ENCODE peak calls at places on chromosomes 2 and 18, in four cellular contexts. One of them, this sample, is unnamed.

GRCh38 chr18:77024476-77024875 is 108.1 kb downstream of the MBP start:
- DNase-seq in GM12891: no peak
- DNase-seq in K562: no peak
- DNase-seq in GM12878: no peak
- DNase-seq in this sample: no peak

GRCh38 chr2:207823865-207824264 is 54.2 kb upstream of the FZD5 start:
- DNase-seq in GM12891: no peak
- DNase-seq in K562: no peak
- DNase-seq in GM12878: no peak
- DNase-seq in this sample: no peak

GRCh38 chr2:36672199-36672598 is 24.3 kb upstream of the VIT start:
- DNase-seq in GM12891: no peak
- DNase-seq in K562: no peak
- DNase-seq in GM12878: no peak
- DNase-seq in this sample: no peak

GRCh38 chr18:79789901-79790885 is 7.5 kb upstream of the KCNG2 start:
- DNase-seq in GM12891: no peak
- DNase-seq in K562: no peak
- DNase-seq in GM12878: no peak
- DNase-seq in this sample: no peak

GRCh38 chr2:28624798-28625701 is 126.6 kb upstream of the PPP1CB start:
- DNase-seq in GM12891: peak
- DNase-seq in K562: no peak
- DNase-seq in GM12878: peak
- DNase-seq in this sample: peak

GRCh38 chr2:174486614-174487535 is at the start of gene GPR155:
- DNase-seq in GM12891: peak
- DNase-seq in K562: peak
- DNase-seq in GM12878: peak
- DNase-seq in this sample: peak

GRCh38 chr18:42429208-42429607 is 474.2 kb downstream of the PIK3C3 start:
- DNase-seq in GM12891: no peak
- DNase-seq in K562: no peak
- DNase-seq in GM12878: no peak
- DNase-seq in this sample: no peak

GRCh38 chr18:22210331-22210754 is 41.0 kb downstream of the GATA6 start:
- DNase-seq in GM12891: no peak
- DNase-seq in K562: no peak
- DNase-seq in GM12878: no peak
- DNase-seq in this sample: no peak

GRCh38 chr2:223700221-223700620 is 98.1 kb upstream of the SCG2 start:
- DNase-seq in GM12891: no peak
- DNase-seq in K562: no peak
- DNase-seq in GM12878: no peak
- DNase-seq in this sample: no peak

GRCh38 chr2:119462574-119462973 is 30.9 kb downstream of the TMEM37 start:
- DNase-seq in GM12891: no peak
- DNase-seq in K562: no peak
- DNase-seq in GM12878: no peak
- DNase-seq in this sample: no peak

GRCh38 chr2:179636995-179637394 is 224.4 kb downstream of the ZNF385B start:
- DNase-seq in GM12891: no peak
- DNase-seq in K562: no peak
- DNase-seq in GM12878: no peak
- DNase-seq in this sample: no peak

GRCh38 chr2:46914578-46915230 is 902 bp downstream of the MCFD2 start:
- DNase-seq in GM12891: no peak
- DNase-seq in K562: peak
- DNase-seq in GM12878: no peak
- DNase-seq in this sample: no peak

GRCh38 chr2:34099377-34099776 is 500.3 kb upstream of the FAM98A start:
- DNase-seq in GM12891: no peak
- DNase-seq in K562: no peak
- DNase-seq in GM12878: no peak
- DNase-seq in this sample: no peak

GRCh38 chr2:174836345-174836999 is 72.2 kb upstream of the CHRNA1 start:
- DNase-seq in GM12891: no peak
- DNase-seq in K562: no peak
- DNase-seq in GM12878: no peak
- DNase-seq in this sample: no peak

GRCh38 chr18:28147674-28148171 is 29.2 kb downstream of the CDH2 start:
- DNase-seq in GM12891: no peak
- DNase-seq in K562: no peak
- DNase-seq in GM12878: no peak
- DNase-seq in this sample: no peak

GRCh38 chr2:51000849-51001617 is 30.9 kb downstream of the NRXN1 start:
- DNase-seq in GM12891: no peak
- DNase-seq in K562: no peak
- DNase-seq in GM12878: no peak
- DNase-seq in this sample: no peak

GRCh38 chr2:3635171-3636008 is 22.6 kb upstream of the ALLC start:
- DNase-seq in GM12891: no peak
- DNase-seq in K562: no peak
- DNase-seq in GM12878: no peak
- DNase-seq in this sample: no peak

GRCh38 chr2:10883066-10883465 is 28.7 kb upstream of the KCNF1 start:
- DNase-seq in GM12891: no peak
- DNase-seq in K562: no peak
- DNase-seq in GM12878: no peak
- DNase-seq in this sample: no peak

GRCh38 chr18:23684515-23685197 is 4.6 kb upstream of the LAMA3 start:
- DNase-seq in GM12891: no peak
- DNase-seq in K562: no peak
- DNase-seq in GM12878: no peak
- DNase-seq in this sample: no peak

GRCh38 chr2:36663851-36664715 is 32.4 kb upstream of the VIT start:
- DNase-seq in GM12891: no peak
- DNase-seq in K562: peak
- DNase-seq in GM12878: no peak
- DNase-seq in this sample: no peak

GRCh38 chr2:16239296-16239850 is 299.0 kb downstream of the MYCN start:
- DNase-seq in GM12891: no peak
- DNase-seq in K562: no peak
- DNase-seq in GM12878: no peak
- DNase-seq in this sample: no peak

GRCh38 chr2:72778410-72778809 is 47.4 kb downstream of the EXOC6B start:
- DNase-seq in GM12891: no peak
- DNase-seq in K562: no peak
- DNase-seq in GM12878: no peak
- DNase-seq in this sample: no peak

GRCh38 chr2:17918789-17919188 is 40.3 kb downstream of the KCNS3 start:
- DNase-seq in GM12891: no peak
- DNase-seq in K562: no peak
- DNase-seq in GM12878: no peak
- DNase-seq in this sample: no peak

GRCh38 chr18:46321954-46322353 is 217.8 kb downstream of the HAUS1 start:
- DNase-seq in GM12891: no peak
- DNase-seq in K562: no peak
- DNase-seq in GM12878: no peak
- DNase-seq in this sample: no peak

GRCh38 chr2:54967269-54967668 is 83.0 kb downstream of the RTN4 start:
- DNase-seq in GM12891: no peak
- DNase-seq in K562: no peak
- DNase-seq in GM12878: no peak
- DNase-seq in this sample: no peak

GRCh38 chr2:42812899-42813479 is 20.6 kb upstream of the HAAO start:
- DNase-seq in GM12891: no peak
- DNase-seq in K562: no peak
- DNase-seq in GM12878: no peak
- DNase-seq in this sample: no peak

GRCh38 chr2:19611491-19612332 is 253.3 kb upstream of the OSR1 start:
- DNase-seq in GM12891: no peak
- DNase-seq in K562: no peak
- DNase-seq in GM12878: no peak
- DNase-seq in this sample: no peak

GRCh38 chr18:48033770-48034650 is 103.6 kb upstream of the SMAD2 start:
- DNase-seq in GM12891: no peak
- DNase-seq in K562: no peak
- DNase-seq in GM12878: no peak
- DNase-seq in this sample: no peak

GRCh38 chr2:96927420-96928171 is 57.7 kb upstream of the SEMA4C start:
- DNase-seq in GM12891: no peak
- DNase-seq in K562: no peak
- DNase-seq in GM12878: no peak
- DNase-seq in this sample: no peak

DNA sequence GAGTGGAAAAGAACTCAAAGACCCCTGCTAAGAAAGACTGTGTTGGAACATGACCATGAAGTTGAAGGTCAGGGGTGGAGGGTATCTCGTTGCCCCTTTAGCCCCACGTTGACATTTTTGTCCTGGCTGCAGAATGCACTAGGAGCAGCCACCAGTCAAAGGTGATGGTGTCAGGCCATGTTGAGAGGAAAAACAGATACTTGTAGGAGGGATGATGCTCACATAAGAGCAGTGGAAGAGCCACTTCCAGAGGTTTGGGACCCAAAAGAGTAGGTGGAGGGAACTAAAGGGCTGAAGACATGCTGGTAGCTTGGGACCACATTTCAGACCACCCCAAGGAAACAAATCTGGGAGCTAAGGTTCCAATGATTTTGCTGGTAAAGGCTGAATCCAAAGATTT is 159.0 kb downstream of the MYO3B start:
- DNase-seq in GM12891: no peak
- DNase-seq in K562: no peak
- DNase-seq in GM12878: no peak
- DNase-seq in this sample: no peak
- TF ChIP-seq POLR2AphosphoS5 in GM12891: no peak
- TF ChIP-seq POLR2AphosphoS5 in K562: no peak
- TF ChIP-seq POLR2AphosphoS5 in GM12878: no peak
- TF ChIP-seq POLR2AphosphoS5 in this sample: no peak

GRCh38 chr2:169964740-169965139 is 137.5 kb downstream of the UBR3 start:
- DNase-seq in GM12891: no peak
- DNase-seq in K562: no peak
- DNase-seq in GM12878: no peak
- DNase-seq in this sample: no peak
- TF ChIP-seq SPI1 in GM12891: no peak
- TF ChIP-seq SPI1 in K562: no peak
- TF ChIP-seq SPI1 in GM12878: no peak
- TF ChIP-seq SPI1 in this sample: no peak

DNA sequence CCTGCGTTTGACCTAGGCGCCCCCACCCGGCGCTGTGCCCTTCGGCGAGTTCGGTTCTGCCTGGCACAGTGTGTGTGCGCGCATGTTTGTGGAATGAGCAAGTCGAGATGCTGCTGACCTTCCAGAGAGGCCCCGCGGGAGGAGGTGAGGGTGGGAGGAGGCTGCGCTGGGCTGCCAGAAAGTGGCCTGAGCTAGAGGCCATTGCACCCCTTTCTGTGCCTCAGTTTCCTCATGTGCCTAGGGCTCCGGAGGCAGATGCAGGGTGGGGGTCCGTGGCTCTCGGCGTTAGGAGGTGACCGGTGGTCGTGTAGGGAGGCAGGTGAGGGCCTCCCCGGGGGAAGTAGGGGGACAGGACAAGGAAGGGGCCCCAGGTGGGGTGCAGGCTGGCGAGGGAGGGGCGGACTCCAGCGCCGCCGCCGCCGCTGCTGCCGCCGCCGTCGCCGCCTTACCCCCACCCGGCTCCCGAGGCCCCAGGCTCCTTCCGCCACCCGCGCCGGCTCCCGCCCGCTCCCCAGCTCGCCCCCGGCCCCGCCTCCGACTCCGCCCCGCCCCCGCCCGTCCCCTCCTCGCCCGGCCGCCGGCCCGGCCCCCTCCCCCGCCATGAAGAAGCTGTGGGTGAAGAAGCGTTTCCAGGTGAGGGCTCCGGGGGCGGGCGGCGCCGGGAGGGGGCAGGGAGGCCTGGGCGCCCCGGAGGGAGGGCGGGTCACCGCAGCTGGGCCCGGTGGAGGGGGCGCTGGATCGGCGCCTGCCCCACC is 7.0 kb downstream of the SPEG start:
- DNase-seq in GM12891: peak
- DNase-seq in K562: peak
- DNase-seq in GM12878: no peak
- DNase-seq in this sample: no peak
- TF ChIP-seq POLR2AphosphoS5 in GM12891: no peak
- TF ChIP-seq POLR2AphosphoS5 in K562: no peak
- TF ChIP-seq POLR2AphosphoS5 in GM12878: no peak
- TF ChIP-seq POLR2AphosphoS5 in this sample: no peak

DNA sequence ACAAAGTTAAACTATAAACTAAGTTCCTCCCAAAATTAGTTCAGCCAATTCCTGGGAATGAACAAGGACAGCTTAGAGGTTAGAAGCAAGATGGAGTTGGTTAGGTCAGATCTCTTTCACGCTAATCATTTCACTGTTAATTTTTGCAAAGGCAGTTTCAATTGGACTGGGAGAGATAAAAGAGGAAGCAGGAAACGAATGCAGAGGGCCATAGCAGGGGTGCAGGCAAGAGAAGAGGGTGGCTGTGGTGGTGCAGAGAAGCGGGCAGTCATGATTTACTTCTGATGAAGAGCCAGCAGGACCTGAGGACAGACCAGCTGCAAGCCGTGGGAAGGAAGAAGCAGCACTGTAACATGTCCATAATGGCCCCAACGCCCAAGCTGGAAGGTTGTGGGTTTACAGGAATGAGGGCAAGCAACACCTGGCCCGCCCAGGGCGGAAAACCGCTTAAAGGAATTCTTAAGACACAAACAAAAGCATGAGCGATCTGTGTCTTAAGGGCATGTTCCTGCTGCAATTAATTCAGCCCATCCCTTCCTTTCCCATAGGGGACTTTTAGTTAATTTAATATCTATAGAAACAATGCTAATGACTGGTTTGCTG is 4.1 kb upstream of the RMP24 start:
- DNase-seq in GM12891: no peak
- DNase-seq in K562: no peak
- DNase-seq in GM12878: no peak
- DNase-seq in this sample: no peak
- TF ChIP-seq SPI1 in GM12891: peak
- TF ChIP-seq SPI1 in K562: peak
- TF ChIP-seq SPI1 in GM12878: peak
- TF ChIP-seq SPI1 in this sample: peak

DNA sequence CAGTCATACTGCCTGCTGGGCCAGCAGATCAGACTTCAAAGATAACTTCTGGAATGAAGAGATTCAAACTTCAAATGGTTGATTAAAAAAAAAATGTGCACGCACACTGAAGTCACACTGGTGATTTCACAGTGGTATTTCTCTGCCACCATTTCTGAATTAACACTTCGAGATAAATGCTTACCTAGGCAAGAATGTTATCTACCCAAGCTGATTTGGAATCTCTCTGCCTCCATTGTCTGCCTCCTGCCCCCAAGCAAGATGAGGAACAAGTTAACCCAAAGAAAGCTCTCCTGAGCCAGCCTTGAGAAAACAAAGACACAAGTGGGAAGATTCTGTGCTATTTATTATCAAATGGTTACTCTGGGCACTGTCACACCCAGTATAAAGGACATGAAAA is 6.5 kb downstream of the LAMA1 start:
- DNase-seq in GM12891: no peak
- DNase-seq in K562: no peak
- DNase-seq in GM12878: no peak
- DNase-seq in this sample: no peak
- TF ChIP-seq POLR2AphosphoS5 in GM12891: no peak
- TF ChIP-seq POLR2AphosphoS5 in K562: no peak
- TF ChIP-seq POLR2AphosphoS5 in GM12878: no peak
- TF ChIP-seq POLR2AphosphoS5 in this sample: no peak

This sample was measured in HL-60.